ENCODE peak calls at places on chromosomes 3 and 15, in nine cellular contexts. J is SJSA1; R is CD8-positive, alpha-beta memory T cell; U is Karpas-422; I is colonic mucosa; O is SK-N-SH; T is bronchial epithelial cell; L is fibroblast of lung; V is suprapubic skin. A is an unnamed sample. For H3K36me3, the result is how much of the 10 kb centered on the place peaks cover.

GRCh38 chr15:70099966-70100494 is 2.3 kb upstream of the TLE3 start:
- DNase-seq in J (no peak), R (peak), U (no peak), I (no peak), O (no peak), T (no peak), L (peak), V (no peak), A (peak)

GRCh38 chr3:42652611-42653302 is 740 bp upstream of the ZBTB47 start:
- DNase-seq in J (peak), R (no peak), U (peak), I (peak), O (peak), T (peak), L (peak), V (peak), A (peak)

GRCh38 chr15:89161666-89162065 is 59.7 kb downstream of the RLBP1 start:
- DNase-seq in J (no peak), R (no peak), U (no peak), I (no peak), O (no peak), T (no peak), L (no peak), V (no peak), A (no peak)

GRCh38 chr15:65056868-65057548 is 10.8 kb downstream of the RASL12 start:
- DNase-seq in J (peak), R (no peak), U (no peak), I (peak), O (peak), T (no peak), L (peak), V (no peak), A (peak)

GRCh38 chr15:81133782-81134461 is at the start of gene CFAP161:
- DNase-seq in J (peak), R (no peak), U (no peak), I (peak), O (peak), T (peak), L (peak), V (peak), A (peak)

GRCh38 chr3:160686955-160687535 is 10.1 kb downstream of the ARL14 start:
- DNase-seq in J (no peak), R (no peak), U (peak), I (no peak), O (peak), T (peak), L (peak), V (no peak), A (no peak)

GRCh38 chr3:118089563-118089962 is 945.1 kb downstream of the IGSF11 start:
- DNase-seq in J (no peak), R (no peak), U (no peak), I (no peak), O (no peak), T (peak), L (peak), V (no peak), A (no peak)

GRCh38 chr3:146895026-146895749 is 290.0 kb upstream of the PLSCR5 start:
- DNase-seq in J (no peak), R (no peak), U (no peak), I (no peak), O (no peak), T (peak), L (peak), V (no peak), A (no peak)

GRCh38 chr3:72452745-72453144 is 395.5 kb downstream of the SHQ1 start:
- DNase-seq in J (no peak), R (no peak), U (no peak), I (no peak), O (no peak), T (no peak), L (no peak), V (no peak), A (no peak)

GRCh38 chr3:12280333-12280732 is 8.5 kb upstream of the PPARG start:
- DNase-seq in J (no peak), R (no peak), U (no peak), I (no peak), O (no peak), T (no peak), L (no peak), V (no peak), A (no peak)

GRCh38 chr3:10459954-10460754 is 45.2 kb downstream of the ATP2B2 start:
- DNase-seq in J (peak), R (peak), U (peak), I (peak), O (no peak), T (peak), L (peak), V (no peak), A (peak)

DNA sequence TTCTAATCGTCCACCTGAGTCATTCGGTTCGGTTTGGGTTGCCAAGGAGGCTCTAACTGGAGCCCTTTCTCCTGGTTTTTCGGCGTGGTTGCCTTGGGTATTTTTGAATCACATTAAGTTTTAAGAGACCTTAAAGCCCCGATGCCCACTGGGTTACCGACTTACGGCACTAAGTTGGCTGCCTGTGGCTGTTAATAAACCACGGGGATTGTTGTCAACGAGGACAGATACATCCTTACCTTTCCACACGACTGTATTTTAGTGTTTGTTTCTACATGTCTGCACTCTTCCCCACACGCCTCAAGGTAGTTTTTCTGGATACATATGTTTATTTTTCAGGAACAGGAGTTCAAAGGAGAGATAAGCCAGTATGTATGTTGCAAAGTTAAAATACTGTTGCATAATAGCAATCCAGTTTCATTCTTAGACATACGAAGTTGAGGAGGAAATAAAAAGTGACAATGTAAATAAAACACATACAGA is 1.2 kb upstream of the ANP32A start:
- DNase-seq in J (no peak), R (no peak), U (peak), I (peak), O (no peak), T (peak), L (no peak), V (no peak), A (no peak)
- H3K4me3 ChIP-seq in J (peak), R (peak), U (peak), I (peak), O (peak), T (peak), L (peak), V (peak), A (peak)

GRCh38 chr15:39598186-39598850 is 17.4 kb downstream of the THBS1 start:
- DNase-seq in J (no peak), R (no peak), U (no peak), I (no peak), O (no peak), T (peak), L (no peak), V (no peak), A (no peak)
- H3K36me3 ChIP-seq in J (under half), R (under half), U (under half), I (under half), O (under half), T (under half), L (under half), V (under half), A (under half)

GRCh38 chr3:100993309-100993708 is at the start of gene ABI3BP:
- DNase-seq in J (peak), R (no peak), U (no peak), I (peak), O (peak), T (peak), L (peak), V (peak), A (peak)

GRCh38 chr3:100994809-100995208 is 1.6 kb upstream of the ABI3BP start:
- DNase-seq in J (no peak), R (no peak), U (no peak), I (no peak), O (no peak), T (no peak), L (no peak), V (no peak), A (no peak)

GRCh38 chr3:100988080-100988479 is 5.1 kb downstream of the ABI3BP start:
- DNase-seq in J (no peak), R (no peak), U (no peak), I (no peak), O (no peak), T (no peak), L (no peak), V (no peak), A (no peak)

GRCh38 chr3:100994187-100994586 is 966 bp upstream of the ABI3BP start:
- DNase-seq in J (no peak), R (no peak), U (no peak), I (no peak), O (no peak), T (no peak), L (no peak), V (no peak), A (no peak)

DNA sequence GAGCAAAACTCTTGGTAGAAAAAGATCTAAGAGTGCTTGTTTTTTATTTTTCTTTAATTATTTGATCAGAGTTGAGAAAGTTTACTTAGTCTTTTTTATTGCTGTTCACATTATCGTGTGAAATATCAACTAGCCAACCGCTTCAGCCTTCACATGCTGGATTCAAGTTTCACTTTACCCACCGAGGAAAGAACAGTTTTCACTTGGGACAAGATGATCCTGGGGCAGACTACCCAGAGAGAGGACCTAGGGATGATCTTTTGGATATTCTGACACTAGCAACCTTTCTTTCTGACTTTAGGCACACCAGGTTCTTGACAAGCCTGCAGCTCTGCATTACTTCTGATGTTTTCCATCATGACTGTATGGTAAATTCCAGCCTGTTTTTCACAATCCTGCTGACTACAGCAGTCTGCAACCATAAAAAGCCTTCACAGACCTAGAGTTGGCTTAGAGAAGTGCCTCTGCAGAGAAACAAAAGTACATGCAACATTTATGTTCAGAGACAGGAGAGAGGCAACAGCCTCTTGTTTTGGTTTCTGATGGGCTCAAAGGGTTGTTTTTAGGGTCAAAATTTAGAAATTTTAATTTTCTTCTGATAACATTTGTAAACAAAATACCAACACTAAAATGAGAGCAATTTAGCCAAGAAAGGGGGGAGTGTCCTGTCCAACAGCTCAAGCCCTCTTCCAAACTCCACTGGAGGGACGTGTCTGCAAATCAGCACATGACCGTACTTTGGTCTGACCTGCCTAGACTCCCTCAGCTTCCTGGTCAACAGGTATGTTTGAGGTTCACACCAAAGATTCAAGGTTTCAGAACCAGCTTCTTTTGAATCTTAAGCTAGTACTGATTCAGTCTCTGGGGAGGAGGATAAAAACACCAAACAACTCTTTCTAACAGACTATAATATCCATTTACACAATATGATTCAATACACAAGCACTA is 861 bp downstream of the ABI3BP start:
- DNase-seq in J (no peak), R (no peak), U (no peak), I (peak), O (no peak), T (peak), L (no peak), V (no peak), A (no peak)
- H3K4me3 ChIP-seq in J (peak), R (no peak), U (no peak), I (peak), O (peak), T (no peak), L (peak), V (peak), A (no peak)

GRCh38 chr15:84800365-84800806 is 16.8 kb upstream of the ALPK3 start:
- DNase-seq in J (no peak), R (no peak), U (no peak), I (no peak), O (no peak), T (no peak), L (no peak), V (no peak), A (no peak)
- H3K36me3 ChIP-seq in J (half or more), R (under half), U (under half), I (under half), O (under half), T (under half), L (under half), V (half or more), A (under half)

GRCh38 chr3:195149292-195149691 is 121.7 kb downstream of the XXYLT1 start:
- DNase-seq in J (no peak), R (no peak), U (no peak), I (no peak), O (peak), T (no peak), L (no peak), V (no peak), A (no peak)
- H3K4me3 ChIP-seq in J (no peak), R (no peak), U (no peak), I (no peak), O (no peak), T (no peak), L (no peak), V (no peak), A (no peak)

GRCh38 chr3:66379565-66379964 is 121.3 kb downstream of the LRIG1 start:
- DNase-seq in J (no peak), R (no peak), U (no peak), I (no peak), O (no peak), T (no peak), L (no peak), V (no peak), A (no peak)

GRCh38 chr3:66381621-66382020 is 119.2 kb downstream of the LRIG1 start:
- DNase-seq in J (no peak), R (no peak), U (no peak), I (no peak), O (no peak), T (no peak), L (peak), V (no peak), A (no peak)

GRCh38 chr3:66378256-66378655 is 122.6 kb downstream of the LRIG1 start:
- DNase-seq in J (no peak), R (no peak), U (peak), I (no peak), O (peak), T (no peak), L (no peak), V (no peak), A (peak)

GRCh38 chr3:66382142-66382541 is 118.7 kb downstream of the LRIG1 start:
- DNase-seq in J (no peak), R (no peak), U (no peak), I (no peak), O (no peak), T (no peak), L (no peak), V (no peak), A (no peak)

DNA sequence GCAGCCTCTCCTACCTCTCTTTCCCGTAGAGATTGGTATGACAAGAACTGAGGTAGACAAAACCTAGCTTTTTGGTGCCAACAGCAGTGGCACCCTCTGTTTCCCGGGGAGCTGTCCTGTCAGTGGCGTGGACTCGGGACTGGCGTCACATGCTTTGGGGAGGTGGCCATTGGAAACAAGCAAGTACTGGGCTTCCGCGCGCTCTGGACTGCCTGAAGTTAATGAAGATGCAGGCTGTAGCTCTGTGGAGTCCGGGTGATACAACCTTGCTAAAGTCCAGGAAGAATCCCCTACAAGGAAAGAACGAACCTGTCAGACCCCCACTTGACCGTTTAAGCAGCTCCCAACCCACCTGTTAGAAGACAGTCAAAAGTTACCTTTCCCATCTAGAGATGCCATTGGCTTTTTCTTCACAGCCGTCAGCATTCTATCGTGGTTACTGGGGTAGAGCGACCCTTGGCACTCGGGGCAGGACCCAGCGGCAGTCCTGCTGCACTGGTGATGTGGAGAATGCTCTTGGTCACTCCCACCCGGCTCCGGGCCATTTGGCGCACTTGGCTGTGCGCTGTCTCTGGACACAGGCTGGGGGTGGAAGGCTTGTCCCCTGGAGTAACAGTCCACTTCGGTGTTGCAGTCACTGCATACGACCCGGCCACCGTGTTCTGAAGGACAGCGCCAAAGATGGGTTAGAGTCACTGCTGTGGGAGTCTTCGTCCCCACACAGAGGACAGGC is 120.5 kb downstream of the LRIG1 start:
- DNase-seq in J (no peak), R (no peak), U (no peak), I (no peak), O (no peak), T (no peak), L (no peak), V (no peak), A (no peak)
- H3K36me3 ChIP-seq in J (under half), R (half or more), U (under half), I (under half), O (under half), T (under half), L (under half), V (half or more), A (half or more)

GRCh38 chr3:168250415-168250861 is 154.7 kb upstream of the GOLIM4 start:
- DNase-seq in J (no peak), R (no peak), U (no peak), I (no peak), O (peak), T (peak), L (peak), V (no peak), A (peak)
- H3K4me3 ChIP-seq in J (peak), R (no peak), U (no peak), I (peak), O (peak), T (no peak), L (peak), V (peak), A (peak)

GRCh38 chr3:183811638-183812037 is 13.7 kb downstream of the MAP6D1 start:
- DNase-seq in J (no peak), R (no peak), U (no peak), I (no peak), O (no peak), T (peak), L (no peak), V (peak), A (no peak)

GRCh38 chr3:183809209-183809608 is 16.2 kb downstream of the MAP6D1 start:
- DNase-seq in J (no peak), R (no peak), U (no peak), I (no peak), O (no peak), T (no peak), L (no peak), V (no peak), A (no peak)

GRCh38 chr3:183808355-183808754 is 17.0 kb downstream of the MAP6D1 start:
- DNase-seq in J (no peak), R (no peak), U (no peak), I (no peak), O (no peak), T (no peak), L (no peak), V (peak), A (no peak)

GRCh38 chr3:183812746-183813445 is 12.5 kb downstream of the MAP6D1 start:
- DNase-seq in J (no peak), R (no peak), U (no peak), I (no peak), O (no peak), T (peak), L (no peak), V (no peak), A (no peak)

DNA sequence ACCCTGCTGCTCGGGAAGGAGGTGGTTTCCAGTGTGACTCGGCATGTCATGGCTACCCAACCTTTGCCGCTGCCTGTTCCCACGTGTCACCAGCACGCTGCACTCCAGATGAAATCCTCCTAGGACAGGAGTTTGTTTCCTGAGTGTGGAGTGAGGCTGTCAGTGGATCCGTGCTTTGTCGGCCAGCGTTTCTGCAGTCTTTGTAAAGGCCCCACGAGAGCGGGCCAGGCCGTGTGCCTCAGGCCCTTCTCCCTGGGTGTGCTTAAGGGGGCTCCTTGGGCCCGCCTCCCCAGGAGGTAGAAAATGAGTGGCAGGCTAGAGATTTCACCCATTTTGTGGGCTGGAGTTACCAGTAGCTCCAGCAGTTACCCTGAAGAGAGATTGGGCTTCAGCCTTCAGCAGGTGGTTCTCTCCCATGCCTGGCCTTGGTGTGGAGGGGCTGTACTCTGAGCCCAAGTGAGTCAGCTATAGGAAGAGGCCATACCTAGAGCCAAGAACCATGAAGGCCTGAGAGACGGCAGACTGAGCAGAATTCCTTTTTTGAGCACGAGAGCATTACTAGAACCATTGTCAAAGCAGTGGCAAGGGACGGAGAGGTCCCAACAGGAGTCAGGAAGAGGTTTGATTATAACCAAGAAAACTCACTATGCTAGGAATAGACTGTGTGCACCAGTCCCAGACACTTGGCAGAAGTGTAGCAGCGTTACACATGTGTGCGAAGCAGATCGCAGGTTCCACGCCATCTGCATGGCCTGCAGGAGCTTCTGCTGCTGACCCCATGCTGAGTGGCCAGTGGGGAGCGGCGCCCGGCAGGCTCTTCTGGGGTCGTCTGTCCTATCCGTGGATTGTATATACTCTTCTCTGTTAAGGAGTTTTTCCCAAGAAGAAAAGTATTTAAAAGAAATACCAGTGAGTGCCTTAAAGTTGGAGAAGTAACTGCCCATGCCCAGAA is 14.5 kb downstream of the MAP6D1 start:
- DNase-seq in J (no peak), R (no peak), U (no peak), I (no peak), O (no peak), T (no peak), L (no peak), V (peak), A (no peak)
- H3K36me3 ChIP-seq in J (half or more), R (under half), U (half or more), I (under half), O (under half), T (under half), L (under half), V (half or more), A (under half)

GRCh38 chr15:42457445-42458442 is 33.2 kb downstream of the ZNF106 start:
- DNase-seq in J (peak), R (no peak), U (peak), I (peak), O (peak), T (peak), L (peak), V (peak), A (peak)
- H3K4me3 ChIP-seq in J (no peak), R (no peak), U (peak), I (no peak), O (no peak), T (no peak), L (peak), V (peak), A (no peak)